ENCODE peak calls at places on chromosomes 16 and 17, in five cellular contexts. One of them, this sample, is unnamed.

GRCh38 chr16:72620853-72621252 is 427.1 kb downstream of the ZFHX3 start:
- DNase-seq in brain microvascular endothelial cell: no peak
- DNase-seq in GM23248: no peak
- DNase-seq in stomach: no peak
- DNase-seq in kidney epithelial cell: no peak
- DNase-seq in this sample: no peak

GRCh38 chr16:73062640-73063283 is 14.8 kb upstream of the ZFHX3 start:
- DNase-seq in brain microvascular endothelial cell: no peak
- DNase-seq in GM23248: no peak
- DNase-seq in stomach: no peak
- DNase-seq in kidney epithelial cell: no peak
- DNase-seq in this sample: no peak

GRCh38 chr17:17382901-17383300 is 79.7 kb downstream of the NT5M start:
- DNase-seq in brain microvascular endothelial cell: no peak
- DNase-seq in GM23248: no peak
- DNase-seq in stomach: no peak
- DNase-seq in kidney epithelial cell: no peak
- DNase-seq in this sample: no peak

GRCh38 chr17:70298929-70299529 is 129.7 kb downstream of the KCNJ2 start:
- DNase-seq in brain microvascular endothelial cell: no peak
- DNase-seq in GM23248: no peak
- DNase-seq in stomach: no peak
- DNase-seq in kidney epithelial cell: no peak
- DNase-seq in this sample: no peak

GRCh38 chr17:237406-237955 is 56.0 kb upstream of the DOC2B start:
- DNase-seq in brain microvascular endothelial cell: no peak
- DNase-seq in GM23248: no peak
- DNase-seq in stomach: no peak
- DNase-seq in kidney epithelial cell: no peak
- DNase-seq in this sample: no peak

GRCh38 chr17:60506312-60506711 is 19.7 kb downstream of the APPBP2 start:
- DNase-seq in brain microvascular endothelial cell: peak; percentile 68
- DNase-seq in GM23248: peak; percentile 83
- DNase-seq in stomach: no peak
- DNase-seq in kidney epithelial cell: peak; percentile 94
- DNase-seq in this sample: peak; percentile 95

GRCh38 chr16:23575834-23576233 is 18.3 kb downstream of the UBFD1 start:
- DNase-seq in brain microvascular endothelial cell: no peak
- DNase-seq in GM23248: peak; percentile 28
- DNase-seq in stomach: no peak
- DNase-seq in kidney epithelial cell: no peak
- DNase-seq in this sample: no peak

GRCh38 chr17:78421534-78422266 is 43.3 kb downstream of the PGS1 start:
- DNase-seq in brain microvascular endothelial cell: peak; percentile 49
- DNase-seq in GM23248: peak; percentile 78
- DNase-seq in stomach: peak; percentile 80
- DNase-seq in kidney epithelial cell: no peak
- DNase-seq in this sample: peak; percentile 15

GRCh38 chr16:14564323-14564722 is 65.7 kb downstream of the PARN start:
- DNase-seq in brain microvascular endothelial cell: no peak
- DNase-seq in GM23248: no peak
- DNase-seq in stomach: peak; percentile 65
- DNase-seq in kidney epithelial cell: no peak
- DNase-seq in this sample: no peak

GRCh38 chr17:39981207-39982068 is 831 bp downstream of the PSMD3 start:
- DNase-seq in brain microvascular endothelial cell: no peak
- DNase-seq in GM23248: peak; percentile 31
- DNase-seq in stomach: no peak
- DNase-seq in kidney epithelial cell: no peak
- DNase-seq in this sample: no peak

GRCh38 chr17:70906808-70907207 is 737.5 kb downstream of the KCNJ2 start:
- DNase-seq in brain microvascular endothelial cell: peak; percentile 71
- DNase-seq in GM23248: peak; percentile 64
- DNase-seq in stomach: no peak
- DNase-seq in kidney epithelial cell: peak; percentile 18
- DNase-seq in this sample: no peak

GRCh38 chr16:1048442-1049112 is 24.0 kb upstream of the SSTR5 start:
- DNase-seq in brain microvascular endothelial cell: peak; percentile 27
- DNase-seq in GM23248: peak; percentile 76
- DNase-seq in stomach: peak; percentile 39
- DNase-seq in kidney epithelial cell: no peak
- DNase-seq in this sample: no peak

GRCh38 chr16:70576431-70577255 is 53.0 kb downstream of the SF3B3 start:
- DNase-seq in brain microvascular endothelial cell: peak; percentile 33
- DNase-seq in GM23248: peak; percentile 84
- DNase-seq in stomach: no peak
- DNase-seq in kidney epithelial cell: no peak
- DNase-seq in this sample: peak; percentile 25

GRCh38 chr17:4250887-4251286 is 12.9 kb downstream of the ANKFY1 start:
- DNase-seq in brain microvascular endothelial cell: no peak
- DNase-seq in GM23248: no peak
- DNase-seq in stomach: no peak
- DNase-seq in kidney epithelial cell: no peak
- DNase-seq in this sample: no peak

GRCh38 chr17:1643293-1643998 is 2.1 kb downstream of the SCARF1 start:
- DNase-seq in brain microvascular endothelial cell: no peak
- DNase-seq in GM23248: peak; percentile 59
- DNase-seq in stomach: peak; percentile 92
- DNase-seq in kidney epithelial cell: no peak
- DNase-seq in this sample: no peak

GRCh38 chr16:21162661-21163151 is 4.2 kb downstream of the LDAF1 start:
- DNase-seq in brain microvascular endothelial cell: no peak
- DNase-seq in GM23248: peak; percentile 25
- DNase-seq in stomach: peak; percentile 47
- DNase-seq in kidney epithelial cell: peak; percentile 19
- DNase-seq in this sample: no peak

GRCh38 chr16:29994613-29995329 is 646 bp downstream of the HIRIP3 start:
- DNase-seq in brain microvascular endothelial cell: peak; percentile 30
- DNase-seq in GM23248: peak; percentile 90
- DNase-seq in stomach: peak; percentile 78
- DNase-seq in kidney epithelial cell: no peak
- DNase-seq in this sample: no peak

GRCh38 chr17:17922198-17922901 is 49.9 kb downstream of the TOM1L2 start:
- DNase-seq in brain microvascular endothelial cell: peak; percentile 22
- DNase-seq in GM23248: no peak
- DNase-seq in stomach: no peak
- DNase-seq in kidney epithelial cell: no peak
- DNase-seq in this sample: no peak

GRCh38 chr17:55420067-55420775 is 1.4 kb downstream of the MMD start:
- DNase-seq in brain microvascular endothelial cell: no peak
- DNase-seq in GM23248: no peak
- DNase-seq in stomach: peak; percentile 26
- DNase-seq in kidney epithelial cell: no peak
- DNase-seq in this sample: no peak

GRCh38 chr17:63881935-63882601 is at the start of gene GH2:
- DNase-seq in brain microvascular endothelial cell: peak; percentile 58
- DNase-seq in GM23248: peak; percentile 62
- DNase-seq in stomach: peak; percentile 55
- DNase-seq in kidney epithelial cell: no peak
- DNase-seq in this sample: no peak

GRCh38 chr16:72179592-72179991 is 7.6 kb upstream of the PMFBP1 start:
- DNase-seq in brain microvascular endothelial cell: no peak
- DNase-seq in GM23248: no peak
- DNase-seq in stomach: no peak
- DNase-seq in kidney epithelial cell: no peak
- DNase-seq in this sample: no peak

GRCh38 chr17:82524540-82524939 is 5.0 kb downstream of the FOXK2 start:
- DNase-seq in brain microvascular endothelial cell: no peak
- DNase-seq in GM23248: no peak
- DNase-seq in stomach: no peak
- DNase-seq in kidney epithelial cell: no peak
- DNase-seq in this sample: no peak

GRCh38 chr17:76462556-76463290 is 4.7 kb upstream of the AANAT start:
- DNase-seq in brain microvascular endothelial cell: no peak
- DNase-seq in GM23248: no peak
- DNase-seq in stomach: no peak
- DNase-seq in kidney epithelial cell: no peak
- DNase-seq in this sample: no peak

GRCh38 chr17:55784666-55785065 is 33.8 kb downstream of the PCTP start:
- DNase-seq in brain microvascular endothelial cell: no peak
- DNase-seq in GM23248: no peak
- DNase-seq in stomach: no peak
- DNase-seq in kidney epithelial cell: no peak
- DNase-seq in this sample: no peak

GRCh38 chr17:60514053-60514452 is 12.0 kb downstream of the APPBP2 start:
- DNase-seq in brain microvascular endothelial cell: no peak
- DNase-seq in GM23248: no peak
- DNase-seq in stomach: no peak
- DNase-seq in kidney epithelial cell: no peak
- DNase-seq in this sample: no peak

GRCh38 chr17:57989011-57989345 is 924 bp upstream of the VEZF1 start:
- DNase-seq in brain microvascular endothelial cell: peak; percentile 24
- DNase-seq in GM23248: peak; percentile 56
- DNase-seq in stomach: peak; percentile 31
- DNase-seq in kidney epithelial cell: no peak
- DNase-seq in this sample: no peak
- H3K4me3 ChIP-seq in brain microvascular endothelial cell: peak overlapping the region; percentile 78
- H3K4me3 ChIP-seq in GM23248: peak overlapping the region; percentile 81
- H3K4me3 ChIP-seq in stomach: peak overlapping the region; percentile 77
- H3K4me3 ChIP-seq in kidney epithelial cell: no peak overlapping the region
- H3K4me3 ChIP-seq in this sample: no peak overlapping the region

DNA sequence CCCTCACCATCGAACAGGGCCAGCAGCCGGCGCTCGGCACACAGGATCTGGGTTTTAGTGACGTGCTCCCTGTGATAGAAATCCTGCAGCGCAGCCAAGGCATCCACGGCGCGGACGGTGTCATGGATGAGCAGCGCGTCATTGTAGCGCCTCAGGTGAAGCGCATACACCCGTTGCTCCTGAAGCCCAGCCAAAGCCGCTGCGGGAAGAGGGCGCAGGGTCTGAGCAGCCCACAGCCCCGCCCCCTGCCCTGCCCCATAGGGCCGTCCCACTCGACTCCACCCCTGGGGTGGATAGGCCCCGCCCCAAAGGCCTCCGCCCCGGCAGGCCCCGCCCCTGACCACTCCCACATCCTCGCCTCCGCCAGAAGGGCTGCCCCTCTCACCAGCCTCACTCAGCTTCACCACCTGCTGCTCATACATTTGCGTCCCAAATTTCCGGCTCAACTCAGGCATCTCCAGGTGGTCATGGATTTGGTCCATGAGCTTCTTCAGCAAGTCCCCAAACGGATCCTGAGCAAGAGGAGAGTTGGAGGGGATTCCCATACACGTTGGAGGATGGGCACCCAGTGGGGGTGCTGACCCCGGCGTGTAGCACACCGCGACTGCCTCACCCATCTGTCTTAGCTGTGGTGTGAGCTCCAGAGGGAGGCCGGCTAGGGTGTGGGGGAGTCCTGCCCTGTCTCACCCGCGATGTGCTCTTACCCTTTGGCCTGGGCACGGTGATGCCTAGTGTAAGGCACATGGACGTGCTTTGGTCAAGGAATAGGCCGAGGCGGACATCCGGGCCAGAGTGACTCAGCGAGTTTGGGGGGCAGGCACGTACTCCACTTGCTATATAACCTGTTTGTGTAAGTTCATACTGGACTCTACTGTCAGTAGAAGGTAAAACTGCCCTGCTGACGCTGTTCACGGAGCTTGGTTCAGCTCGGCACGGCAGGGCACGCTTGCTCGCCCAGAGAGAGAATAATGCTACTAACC is 4.6 kb downstream of the DHX58 start:
- DNase-seq in brain microvascular endothelial cell: peak; percentile 35
- DNase-seq in GM23248: peak; percentile 47
- DNase-seq in stomach: peak; percentile 86
- DNase-seq in kidney epithelial cell: no peak
- DNase-seq in this sample: no peak
- H3K4me3 ChIP-seq in brain microvascular endothelial cell: peak overlapping the region; percentile 45
- H3K4me3 ChIP-seq in GM23248: no peak overlapping the region
- H3K4me3 ChIP-seq in stomach: peak overlapping the region; percentile 31
- H3K4me3 ChIP-seq in kidney epithelial cell: peak overlapping the region; percentile 5
- H3K4me3 ChIP-seq in this sample: no peak overlapping the region

GRCh38 chr17:72294487-72294893 is 173.7 kb downstream of the SOX9 start:
- DNase-seq in brain microvascular endothelial cell: no peak
- DNase-seq in GM23248: no peak
- DNase-seq in stomach: no peak
- DNase-seq in kidney epithelial cell: no peak
- DNase-seq in this sample: no peak
- H3K4me3 ChIP-seq in brain microvascular endothelial cell: no peak overlapping the region
- H3K4me3 ChIP-seq in GM23248: no peak overlapping the region
- H3K4me3 ChIP-seq in stomach: no peak overlapping the region
- H3K4me3 ChIP-seq in kidney epithelial cell: no peak overlapping the region
- H3K4me3 ChIP-seq in this sample: no peak overlapping the region

GRCh38 chr16:3578610-3579551 is 1.7 kb upstream of the NLRC3 start:
- DNase-seq in brain microvascular endothelial cell: no peak
- DNase-seq in GM23248: no peak
- DNase-seq in stomach: peak; percentile 45
- DNase-seq in kidney epithelial cell: no peak
- DNase-seq in this sample: no peak
- H3K4me3 ChIP-seq in brain microvascular endothelial cell: no peak overlapping the region
- H3K4me3 ChIP-seq in GM23248: no peak overlapping the region
- H3K4me3 ChIP-seq in stomach: no peak overlapping the region
- H3K4me3 ChIP-seq in kidney epithelial cell: no peak overlapping the region
- H3K4me3 ChIP-seq in this sample: no peak overlapping the region

GRCh38 chr16:57133911-57134310 is 41.5 kb downstream of the CPNE2 start:
- DNase-seq in brain microvascular endothelial cell: no peak
- DNase-seq in GM23248: no peak
- DNase-seq in stomach: no peak
- DNase-seq in kidney epithelial cell: no peak
- DNase-seq in this sample: no peak

GRCh38 chr16:57133101-57133500 is 40.7 kb downstream of the CPNE2 start:
- DNase-seq in brain microvascular endothelial cell: no peak
- DNase-seq in GM23248: no peak
- DNase-seq in stomach: no peak
- DNase-seq in kidney epithelial cell: no peak
- DNase-seq in this sample: no peak

GRCh38 chr16:57130950-57131321 is 38.6 kb downstream of the CPNE2 start:
- DNase-seq in brain microvascular endothelial cell: no peak
- DNase-seq in GM23248: no peak
- DNase-seq in stomach: no peak
- DNase-seq in kidney epithelial cell: no peak
- DNase-seq in this sample: no peak

GRCh38 chr16:57132470-57132869 is 40.1 kb downstream of the CPNE2 start:
- DNase-seq in brain microvascular endothelial cell: no peak
- DNase-seq in GM23248: no peak
- DNase-seq in stomach: no peak
- DNase-seq in kidney epithelial cell: no peak
- DNase-seq in this sample: no peak

DNA sequence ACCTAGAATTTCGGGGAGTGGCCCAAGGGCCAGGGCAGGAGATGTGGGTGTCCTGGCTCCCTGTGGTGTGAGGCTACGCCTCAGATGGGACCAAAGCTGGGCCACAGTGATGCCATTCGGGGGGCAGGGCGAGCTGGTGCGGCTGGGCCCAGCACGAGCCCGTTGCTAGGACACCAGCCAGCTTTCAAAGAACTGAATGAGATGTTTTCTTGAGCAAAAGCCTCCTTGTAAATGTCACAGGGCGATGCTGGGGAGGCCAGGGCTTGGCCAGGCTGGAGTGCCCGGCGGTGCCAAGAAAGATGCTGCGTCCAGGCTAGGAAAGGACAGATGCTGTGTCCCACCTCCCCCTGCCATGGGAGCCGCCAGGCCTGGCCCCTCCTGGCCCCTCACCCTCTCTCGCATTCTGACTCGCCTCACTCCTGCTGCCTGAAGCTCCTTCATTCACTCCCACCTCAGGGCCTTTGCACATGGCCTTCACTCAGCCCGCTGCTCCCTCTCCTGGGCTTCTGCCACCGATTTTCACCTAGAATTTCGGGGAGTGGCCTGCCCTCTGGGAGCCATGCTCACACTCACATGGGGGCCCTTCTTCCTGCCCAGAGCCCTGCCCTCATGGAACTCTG is 39.1 kb downstream of the CPNE2 start:
- DNase-seq in brain microvascular endothelial cell: no peak
- DNase-seq in GM23248: no peak
- DNase-seq in stomach: no peak
- DNase-seq in kidney epithelial cell: no peak
- DNase-seq in this sample: no peak
- H3K4me3 ChIP-seq in brain microvascular endothelial cell: no peak overlapping the region
- H3K4me3 ChIP-seq in GM23248: no peak overlapping the region
- H3K4me3 ChIP-seq in stomach: no peak overlapping the region
- H3K4me3 ChIP-seq in kidney epithelial cell: no peak overlapping the region
- H3K4me3 ChIP-seq in this sample: no peak overlapping the region